ENCODE peak calls at places on chromosome 22, in six cellular contexts. One of them, this sample, is unnamed. For H3K4me1 and H3K9me3, the result is how much of the 10 kb centered on the place peaks cover.

GRCh38 chr22:28047740-28048139 is 128.7 kb upstream of the PITPNB start:
- DNase-seq in fibroblast of lung: no peak
- DNase-seq in neuronal stem cell: no peak
- DNase-seq in PC-3: no peak
- DNase-seq in iPS DF 6.9: no peak
- DNase-seq in mammary epithelial cell: no peak
- DNase-seq in this sample: no peak

GRCh38 chr22:20011123-20011992 is 5.3 kb downstream of the ARVCF start:
- DNase-seq in fibroblast of lung: no peak
- DNase-seq in neuronal stem cell: no peak
- DNase-seq in PC-3: no peak
- DNase-seq in iPS DF 6.9: no peak
- DNase-seq in mammary epithelial cell: no peak
- DNase-seq in this sample: no peak

GRCh38 chr22:49657275-49657973 is 170.2 kb downstream of the BRD1 start:
- DNase-seq in fibroblast of lung: no peak
- DNase-seq in neuronal stem cell: no peak
- DNase-seq in PC-3: no peak
- DNase-seq in iPS DF 6.9: no peak
- DNase-seq in mammary epithelial cell: no peak
- DNase-seq in this sample: peak

GRCh38 chr22:19174106-19175025 is 4.2 kb downstream of the SLC25A1 start:
- DNase-seq in fibroblast of lung: peak
- DNase-seq in neuronal stem cell: no peak
- DNase-seq in PC-3: peak
- DNase-seq in iPS DF 6.9: no peak
- DNase-seq in mammary epithelial cell: peak
- DNase-seq in this sample: no peak

GRCh38 chr22:44144046-44144569 is 36.6 kb upstream of the PARVG start:
- DNase-seq in fibroblast of lung: no peak
- DNase-seq in neuronal stem cell: no peak
- DNase-seq in PC-3: no peak
- DNase-seq in iPS DF 6.9: no peak
- DNase-seq in mammary epithelial cell: no peak
- DNase-seq in this sample: no peak

GRCh38 chr22:24843048-24843447 is 37.0 kb downstream of the SGSM1 start:
- DNase-seq in fibroblast of lung: no peak
- DNase-seq in neuronal stem cell: no peak
- DNase-seq in PC-3: peak
- DNase-seq in iPS DF 6.9: no peak
- DNase-seq in mammary epithelial cell: no peak
- DNase-seq in this sample: peak

GRCh38 chr22:40975346-40975745 is 24.2 kb downstream of the RBX1 start:
- DNase-seq in fibroblast of lung: no peak
- DNase-seq in neuronal stem cell: no peak
- DNase-seq in PC-3: no peak
- DNase-seq in iPS DF 6.9: no peak
- DNase-seq in mammary epithelial cell: no peak
- DNase-seq in this sample: no peak

GRCh38 chr22:42304021-42304790 is 33.8 kb upstream of the TCF20 start:
- DNase-seq in fibroblast of lung: no peak
- DNase-seq in neuronal stem cell: no peak
- DNase-seq in PC-3: no peak
- DNase-seq in iPS DF 6.9: no peak
- DNase-seq in mammary epithelial cell: no peak
- DNase-seq in this sample: no peak

GRCh38 chr22:40213478-40213877 is 35.8 kb downstream of the TNRC6B start:
- DNase-seq in fibroblast of lung: no peak
- DNase-seq in neuronal stem cell: no peak
- DNase-seq in PC-3: no peak
- DNase-seq in iPS DF 6.9: no peak
- DNase-seq in mammary epithelial cell: no peak
- DNase-seq in this sample: no peak

GRCh38 chr22:34019190-34019845 is 99.0 kb upstream of the LARGE1 start:
- DNase-seq in fibroblast of lung: no peak
- DNase-seq in neuronal stem cell: no peak
- DNase-seq in PC-3: no peak
- DNase-seq in iPS DF 6.9: no peak
- DNase-seq in mammary epithelial cell: no peak
- DNase-seq in this sample: no peak

GRCh38 chr22:20123364-20124082 is 6.5 kb upstream of the TRMT2A start:
- DNase-seq in fibroblast of lung: no peak
- DNase-seq in neuronal stem cell: no peak
- DNase-seq in PC-3: no peak
- DNase-seq in iPS DF 6.9: no peak
- DNase-seq in mammary epithelial cell: no peak
- DNase-seq in this sample: no peak

GRCh38 chr22:28151241-28151640 is 232.2 kb upstream of the PITPNB start:
- DNase-seq in fibroblast of lung: no peak
- DNase-seq in neuronal stem cell: no peak
- DNase-seq in PC-3: no peak
- DNase-seq in iPS DF 6.9: no peak
- DNase-seq in mammary epithelial cell: no peak
- DNase-seq in this sample: no peak

GRCh38 chr22:25777870-25778269 is 35.9 kb downstream of the MYO18B start:
- DNase-seq in fibroblast of lung: peak
- DNase-seq in neuronal stem cell: no peak
- DNase-seq in PC-3: peak
- DNase-seq in iPS DF 6.9: no peak
- DNase-seq in mammary epithelial cell: peak
- DNase-seq in this sample: peak

GRCh38 chr22:49735411-49736311 is 92.0 kb downstream of the BRD1 start:
- DNase-seq in fibroblast of lung: no peak
- DNase-seq in neuronal stem cell: peak
- DNase-seq in PC-3: peak
- DNase-seq in iPS DF 6.9: no peak
- DNase-seq in mammary epithelial cell: no peak
- DNase-seq in this sample: peak

GRCh38 chr22:40507491-40507890 is 129.0 kb downstream of the MRTFA start:
- DNase-seq in fibroblast of lung: no peak
- DNase-seq in neuronal stem cell: no peak
- DNase-seq in PC-3: no peak
- DNase-seq in iPS DF 6.9: no peak
- DNase-seq in mammary epithelial cell: no peak
- DNase-seq in this sample: no peak

GRCh38 chr22:46047226-46047625 is 70.3 kb upstream of the WNT7B start:
- DNase-seq in fibroblast of lung: no peak
- DNase-seq in neuronal stem cell: no peak
- DNase-seq in PC-3: no peak
- DNase-seq in iPS DF 6.9: no peak
- DNase-seq in mammary epithelial cell: no peak
- DNase-seq in this sample: no peak

GRCh38 chr22:27801616-27802388 is at the start of gene MN1:
- DNase-seq in fibroblast of lung: peak
- DNase-seq in neuronal stem cell: peak
- DNase-seq in PC-3: no peak
- DNase-seq in iPS DF 6.9: no peak
- DNase-seq in mammary epithelial cell: peak
- DNase-seq in this sample: no peak

GRCh38 chr22:40334899-40335298 is 11.4 kb upstream of the ADSL start:
- DNase-seq in fibroblast of lung: no peak
- DNase-seq in neuronal stem cell: no peak
- DNase-seq in PC-3: no peak
- DNase-seq in iPS DF 6.9: no peak
- DNase-seq in mammary epithelial cell: no peak
- DNase-seq in this sample: no peak

DNA sequence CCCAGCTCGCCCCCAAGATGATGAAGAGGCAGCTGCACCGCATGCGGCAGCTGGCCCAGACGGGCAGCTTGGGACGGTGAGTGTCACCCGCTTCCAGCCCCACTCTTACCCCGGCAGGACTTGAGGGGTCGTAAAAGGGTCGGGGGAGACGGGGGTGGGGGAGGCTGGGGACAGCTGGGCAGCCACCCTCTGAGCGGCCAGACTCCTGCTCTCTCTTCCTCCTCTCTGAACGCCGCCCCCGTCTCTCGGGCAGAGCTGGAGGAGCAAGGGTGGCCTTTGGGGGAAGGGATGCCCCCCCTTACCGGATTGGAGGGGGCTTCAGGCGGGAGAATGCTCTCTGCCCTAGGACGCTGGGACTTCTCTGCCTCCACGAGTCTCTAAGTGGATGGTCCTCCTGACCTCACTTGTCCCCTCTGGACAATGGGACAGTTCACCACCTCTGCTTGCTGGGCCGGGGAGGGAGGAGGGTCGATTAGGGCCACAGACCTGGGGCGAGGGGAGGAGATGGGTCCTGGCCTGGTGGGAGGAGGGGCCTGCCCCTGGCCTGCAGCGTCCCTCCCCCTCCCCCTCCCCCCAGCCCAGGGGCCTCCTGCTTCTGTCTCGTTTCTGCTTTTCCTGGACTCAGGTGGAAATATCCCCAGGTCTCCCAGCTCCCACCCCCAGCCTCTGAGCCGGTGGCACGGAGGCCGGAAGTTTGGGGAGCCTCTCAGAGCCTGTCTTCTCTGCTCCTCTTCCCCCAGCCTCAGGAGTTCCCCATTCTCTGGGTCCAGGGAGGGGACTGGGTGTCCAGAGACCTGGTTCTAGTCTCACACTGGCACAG is 512 bp downstream of the SH3BP1 start:
- DNase-seq in fibroblast of lung: no peak
- DNase-seq in neuronal stem cell: no peak
- DNase-seq in PC-3: no peak
- DNase-seq in iPS DF 6.9: no peak
- DNase-seq in mammary epithelial cell: peak
- DNase-seq in this sample: peak
- H3K4me1 ChIP-seq in fibroblast of lung: under half
- H3K4me1 ChIP-seq in neuronal stem cell: under half
- H3K4me1 ChIP-seq in PC-3: under half
- H3K4me1 ChIP-seq in iPS DF 6.9: under half
- H3K4me1 ChIP-seq in mammary epithelial cell: under half
- H3K4me1 ChIP-seq in this sample: half or more

GRCh38 chr22:23097412-23098229 is 27.3 kb downstream of the GNAZ start:
- DNase-seq in fibroblast of lung: no peak
- DNase-seq in neuronal stem cell: no peak
- DNase-seq in PC-3: no peak
- DNase-seq in iPS DF 6.9: no peak
- DNase-seq in mammary epithelial cell: no peak
- DNase-seq in this sample: no peak

GRCh38 chr22:23093090-23093788 is 22.9 kb downstream of the GNAZ start:
- DNase-seq in fibroblast of lung: no peak
- DNase-seq in neuronal stem cell: no peak
- DNase-seq in PC-3: no peak
- DNase-seq in iPS DF 6.9: no peak
- DNase-seq in mammary epithelial cell: no peak
- DNase-seq in this sample: no peak

GRCh38 chr22:23094260-23094659 is 23.9 kb downstream of the GNAZ start:
- DNase-seq in fibroblast of lung: no peak
- DNase-seq in neuronal stem cell: no peak
- DNase-seq in PC-3: no peak
- DNase-seq in iPS DF 6.9: no peak
- DNase-seq in mammary epithelial cell: no peak
- DNase-seq in this sample: no peak

GRCh38 chr22:23094695-23095466 is 24.6 kb downstream of the GNAZ start:
- DNase-seq in fibroblast of lung: no peak
- DNase-seq in neuronal stem cell: no peak
- DNase-seq in PC-3: no peak
- DNase-seq in iPS DF 6.9: no peak
- DNase-seq in mammary epithelial cell: no peak
- DNase-seq in this sample: no peak

GRCh38 chr22:23095467-23096342 is 25.4 kb downstream of the GNAZ start:
- DNase-seq in fibroblast of lung: no peak
- DNase-seq in neuronal stem cell: no peak
- DNase-seq in PC-3: no peak
- DNase-seq in iPS DF 6.9: no peak
- DNase-seq in mammary epithelial cell: no peak
- DNase-seq in this sample: no peak
- H3K9me3 ChIP-seq in fibroblast of lung: under half
- H3K9me3 ChIP-seq in neuronal stem cell: under half
- H3K9me3 ChIP-seq in PC-3: under half
- H3K9me3 ChIP-seq in iPS DF 6.9: under half
- H3K9me3 ChIP-seq in mammary epithelial cell: under half
- H3K9me3 ChIP-seq in this sample: under half

DNA sequence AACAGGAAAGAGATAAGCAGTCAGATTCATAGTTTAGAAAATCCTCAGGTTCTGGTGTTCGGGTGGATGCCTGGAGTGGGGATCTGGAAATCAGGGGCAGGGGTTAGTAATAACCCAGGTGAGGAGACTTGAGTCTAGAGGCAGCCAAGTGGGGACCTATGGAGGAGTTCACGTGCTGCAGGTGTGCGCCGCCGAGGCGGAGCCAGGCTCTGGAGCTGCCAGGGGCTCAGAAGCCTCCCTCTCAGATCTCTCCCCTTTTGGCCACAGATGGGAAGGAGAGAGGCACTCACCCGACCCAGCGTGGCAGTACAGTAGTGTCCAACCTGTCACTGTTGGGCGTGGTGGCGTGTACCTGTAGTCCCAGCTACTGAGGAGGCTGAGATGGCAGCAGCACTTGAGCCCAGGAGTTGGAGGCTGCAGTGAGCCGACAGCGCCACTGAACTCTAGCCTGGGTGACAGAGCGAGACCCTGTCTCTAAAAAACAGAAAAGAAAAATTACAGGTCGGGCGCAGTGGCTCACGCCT is 27.5 kb downstream of the TXN2 start:
- DNase-seq in fibroblast of lung: no peak
- DNase-seq in neuronal stem cell: no peak
- DNase-seq in PC-3: no peak
- DNase-seq in iPS DF 6.9: no peak
- DNase-seq in mammary epithelial cell: no peak
- DNase-seq in this sample: no peak
- H3K4me1 ChIP-seq in fibroblast of lung: under half
- H3K4me1 ChIP-seq in neuronal stem cell: under half
- H3K4me1 ChIP-seq in PC-3: under half
- H3K4me1 ChIP-seq in iPS DF 6.9: under half
- H3K4me1 ChIP-seq in mammary epithelial cell: under half
- H3K4me1 ChIP-seq in this sample: under half

GRCh38 chr22:48362736-48363404 is 1464.8 kb downstream of the BRD1 start:
- DNase-seq in fibroblast of lung: no peak
- DNase-seq in neuronal stem cell: no peak
- DNase-seq in PC-3: no peak
- DNase-seq in iPS DF 6.9: no peak
- DNase-seq in mammary epithelial cell: no peak
- DNase-seq in this sample: no peak

GRCh38 chr22:48367731-48368130 is 1459.9 kb downstream of the BRD1 start:
- DNase-seq in fibroblast of lung: no peak
- DNase-seq in neuronal stem cell: no peak
- DNase-seq in PC-3: no peak
- DNase-seq in iPS DF 6.9: no peak
- DNase-seq in mammary epithelial cell: no peak
- DNase-seq in this sample: no peak

GRCh38 chr22:48366591-48366990 is 1461.1 kb downstream of the BRD1 start:
- DNase-seq in fibroblast of lung: no peak
- DNase-seq in neuronal stem cell: no peak
- DNase-seq in PC-3: no peak
- DNase-seq in iPS DF 6.9: no peak
- DNase-seq in mammary epithelial cell: no peak
- DNase-seq in this sample: no peak

GRCh38 chr22:48366056-48366455 is 1461.6 kb downstream of the BRD1 start:
- DNase-seq in fibroblast of lung: no peak
- DNase-seq in neuronal stem cell: no peak
- DNase-seq in PC-3: no peak
- DNase-seq in iPS DF 6.9: no peak
- DNase-seq in mammary epithelial cell: no peak
- DNase-seq in this sample: no peak

DNA sequence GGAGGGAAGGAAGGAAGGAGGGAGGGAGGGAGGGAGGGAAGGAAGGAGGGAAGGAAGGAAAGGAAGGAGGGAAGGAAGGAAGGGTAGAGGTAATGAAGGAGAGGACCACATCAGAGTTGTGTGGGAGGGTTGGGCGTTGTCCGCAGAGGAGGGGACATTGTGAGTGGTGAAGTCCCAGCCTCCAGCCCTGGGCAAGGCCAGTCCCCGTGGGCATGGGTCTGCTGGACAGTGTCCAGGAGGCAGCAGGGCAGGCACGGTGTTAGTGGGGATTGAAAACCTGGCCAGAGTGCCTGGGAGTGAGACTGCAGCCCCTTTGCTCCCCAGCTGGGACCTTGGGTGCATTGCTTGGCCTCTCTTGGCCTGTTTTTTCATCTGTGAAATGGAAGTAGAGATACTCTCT is 1462.3 kb downstream of the BRD1 start:
- DNase-seq in fibroblast of lung: no peak
- DNase-seq in neuronal stem cell: no peak
- DNase-seq in PC-3: no peak
- DNase-seq in iPS DF 6.9: no peak
- DNase-seq in mammary epithelial cell: no peak
- DNase-seq in this sample: no peak
- H3K9me3 ChIP-seq in fibroblast of lung: under half
- H3K9me3 ChIP-seq in neuronal stem cell: under half
- H3K9me3 ChIP-seq in PC-3: under half
- H3K9me3 ChIP-seq in iPS DF 6.9: under half
- H3K9me3 ChIP-seq in mammary epithelial cell: under half
- H3K9me3 ChIP-seq in this sample: under half